ENCODE peak calls at places on chromosome 18, in seven cellular contexts. V is GDM1; X is activated CD4-positive, alpha-beta T cell treated with anti-CD3 and anti-CD28 coated beads, Interleukin-2, amount 50 U/mL, for 1 hour; T is astrocyte; D is cardiac muscle cell; C is H54; Q is activated gamma-delta T cell treated with anti-CD3 and anti-CD28 coated beads, Interleukin-2, amount 50 U/mL, for 16 hours. G is an unnamed sample.

GRCh38 chr18:27165412-27165811 is 19.7 kb downstream of the CHST9 start:
- DNase-seq in V (no peak), Q (no peak), X (no peak), C (no peak), T (no peak), D (no peak), G (no peak)

GRCh38 chr18:7958081-7958896 is 391.2 kb downstream of the PTPRM start:
- DNase-seq in V (no peak), X (no peak), D (no peak), Q (no peak), C (peak; percentile 6), T (peak; percentile 10), G (no peak)

GRCh38 chr18:44079602-44080001 is 601.1 kb upstream of the SETBP1 start:
- DNase-seq in C (no peak), V (no peak), D (no peak), T (peak; percentile 95), Q (no peak), X (no peak), G (no peak)

GRCh38 chr18:60157810-60158209 is 214.8 kb downstream of the MC4R start:
- DNase-seq in D (no peak), Q (no peak), V (no peak), C (no peak), X (no peak), T (no peak), G (no peak)

GRCh38 chr18:8987250-8987649 is 115.2 kb upstream of the NDUFV2 start:
- DNase-seq in T (peak; percentile 69), V (no peak), Q (no peak), D (no peak), C (no peak), X (no peak), G (no peak)

GRCh38 chr18:49178736-49179135 is 228.0 kb upstream of the SMAD7 start:
- DNase-seq in X (peak; percentile 9), C (no peak), D (peak; percentile 37), Q (no peak), T (no peak), V (no peak), G (no peak)

GRCh38 chr18:1488394-1488793 is 583.7 kb downstream of the ADCYAP1 start:
- DNase-seq in T (no peak), D (no peak), Q (no peak), V (no peak), X (no peak), C (no peak), G (no peak)

GRCh38 chr18:6570581-6571238 is 156.0 kb upstream of the L3MBTL4 start:
- DNase-seq in X (no peak), V (no peak), C (no peak), D (no peak), Q (no peak), T (no peak), G (no peak)

GRCh38 chr18:61893304-61893970 is 630 bp upstream of the RNF152 start:
- DNase-seq in V (no peak), T (no peak), X (peak; percentile 14), D (peak; percentile 77), Q (peak; percentile 9), C (peak; percentile 24), G (peak; percentile 70)

GRCh38 chr18:57791911-57792310 is 11.2 kb downstream of the ATP8B1 start:
- DNase-seq in C (no peak), V (no peak), X (no peak), T (peak; percentile 60), D (no peak), Q (no peak), G (no peak)

GRCh38 chr18:67425724-67426123 is 90.8 kb downstream of the DSEL start:
- DNase-seq in C (peak; percentile 12), V (no peak), Q (no peak), X (no peak), T (peak; percentile 98), D (no peak), G (no peak)

GRCh38 chr18:75213610-75214009 is 3.0 kb downstream of the TSHZ1 start:
- DNase-seq in T (peak; percentile 80), C (no peak), X (no peak), D (no peak), Q (no peak), V (no peak), G (no peak)

GRCh38 chr18:75207298-75208054 is 1.5 kb downstream of the PTGR3 start:
- DNase-seq in C (no peak), Q (no peak), V (no peak), X (no peak), D (no peak), T (peak; percentile 59), G (no peak)

GRCh38 chr18:9659499-9660387 is 45.4 kb upstream of the PPP4R1 start:
- DNase-seq in Q (no peak), D (no peak), C (no peak), V (no peak), X (no peak), T (no peak), G (no peak)

GRCh38 chr18:23683671-23684070 is 5.6 kb upstream of the LAMA3 start:
- DNase-seq in X (no peak), D (no peak), Q (no peak), C (no peak), T (peak; percentile 49), V (no peak), G (no peak)

GRCh38 chr18:13530879-13531387 is 195.4 kb downstream of the FAM210A start:
- DNase-seq in V (peak; percentile 66), D (peak; percentile 57), X (peak; percentile 9), Q (no peak), T (peak; percentile 53), C (no peak), G (peak; percentile 63)

G was measured in activated effector memory CD4-positive, alpha-beta T cell treated with anti-CD3 and anti-CD28 coated beads, Interleukin-2, amount 50 U/mL, for 16 hours.